ENCODE peak calls at places on chromosomes 1 and 21, in ten cellular contexts. V, C, X, N, H, Y, L, J, D and O are unnamed samples.

GRCh38 chr1:43312638-43313515 is 12.1 kb downstream of the TIE1 start:
- DNase-seq in C (no peak), X (no peak), Y (no peak), V (no peak), N (no peak), H (no peak), D (no peak), J (no peak), L (no peak), O (no peak)

GRCh38 chr1:61412601-61413000 is 312.3 kb downstream of the TM2D1 start:
- DNase-seq in C (no peak), Y (no peak), H (no peak), V (no peak), J (no peak), N (no peak), X (no peak), L (no peak), D (no peak), O (no peak)

GRCh38 chr1:202013601-202014000 is 3.2 kb downstream of the ELF3 start:
- DNase-seq in H (no peak), D (no peak), Y (no peak), V (no peak), J (no peak), C (no peak), L (no peak), N (no peak), X (no peak), O (no peak)

GRCh38 chr1:33656467-33656866 is 184.0 kb downstream of the ZSCAN20 start:
- DNase-seq in D (no peak), H (no peak), X (no peak), Y (no peak), N (no peak), C (no peak), V (no peak), L (no peak), J (no peak), O (no peak)

GRCh38 chr1:236133802-236134201 is 8.5 kb upstream of the GPR137B start:
- DNase-seq in V (no peak), N (no peak), L (no peak), J (no peak), C (no peak), X (no peak), Y (no peak), D (no peak), H (no peak), O (no peak)

GRCh38 chr21:45333583-45334121 is 46.0 kb upstream of the POFUT2 start:
- DNase-seq in D (peak; percentile 48), C (no peak), J (no peak), L (no peak), V (no peak), Y (no peak), X (no peak), H (no peak), N (no peak), O (no peak)

GRCh38 chr1:229003233-229004031 is 267.5 kb upstream of the RAB4A start:
- DNase-seq in X (no peak), C (no peak), D (no peak), V (no peak), J (no peak), L (no peak), H (no peak), Y (no peak), N (no peak), O (peak; percentile 46)

GRCh38 chr1:58460469-58460868 is 86.1 kb downstream of the OMA1 start:
- DNase-seq in L (no peak), Y (no peak), N (no peak), J (no peak), C (no peak), V (no peak), H (no peak), X (peak; percentile 57), D (peak; percentile 38), O (no peak)

GRCh38 chr1:60510162-60510561 is 436.6 kb upstream of the C1orf87 start:
- DNase-seq in L (no peak), N (peak; percentile 3), J (no peak), C (no peak), Y (no peak), X (no peak), V (no peak), D (peak; percentile 15), H (no peak), O (no peak)